ENCODE peak calls at places on chromosomes 6 and 20, in ten cellular contexts. Y is GM03348; R is heart left ventricle; X is adipocyte; Q is GM23338; C is NCI-H524 treated with DMSO at 0.1 percent for 48 hours; F is cerebellum; I is fibroblast of pulmonary artery; W is islet precursor cell; J is stimulated activated naive CD8-positive, alpha-beta T cell treated with anti-CD3 and anti-CD28 coated beads, Interleukin-15, Interleukin-2, amounts not matched to agents 100 U/mL and 50 U/mL, for 24 hours. M is an unnamed sample.
A peak's percentile ranks its signal among the peaks of the same experiment; 100 is the strongest.

GRCh38 chr6:131136021-131136847 is 967 bp downstream of the AKAP7 start:
- DNase-seq in Y (peak; percentile 51), R (no peak), X (peak; percentile 18), Q (no peak), C (no peak), F (peak; percentile 30), I (peak; percentile 65), W (no peak), J (no peak), M (peak; percentile 60)

GRCh38 chr6:105272783-105273182 is 93.0 kb upstream of the POPDC3 start:
- DNase-seq in Y (peak; percentile 12), R (no peak), X (peak; percentile 11), Q (peak; percentile 36), C (no peak), F (no peak), I (peak; percentile 36), W (peak; percentile 63), J (no peak), M (peak; percentile 24)

GRCh38 chr6:149895702-149896310 is 2.1 kb downstream of the RAET1E start:
- DNase-seq in Y (peak; percentile 25), R (peak; percentile 70), X (peak; percentile 18), Q (no peak), C (no peak), F (peak; percentile 30), I (peak; percentile 49), W (no peak), J (peak; percentile 22), M (peak; percentile 58)

GRCh38 chr20:39775110-39775509 is 813.0 kb downstream of the DHX35 start:
- DNase-seq in Y (peak; percentile 60), R (peak; percentile 57), X (peak; percentile 62), Q (no peak), C (no peak), F (no peak), I (peak; percentile 46), W (no peak), J (no peak), M (peak; percentile 62)

GRCh38 chr6:328184-328670 is 35.9 kb downstream of the DUSP22 start:
- DNase-seq in Y (peak; percentile 91), R (peak; percentile 34), X (peak; percentile 90), Q (no peak), C (no peak), F (no peak), I (peak; percentile 90), W (no peak), J (no peak), M (peak; percentile 32)

GRCh38 chr20:63836335-63837133 is 5.5 kb upstream of the ZBTB46 start:
- DNase-seq in Y (no peak), R (no peak), X (no peak), Q (no peak), C (no peak), F (peak; percentile 71), I (no peak), W (peak; percentile 52), J (no peak), M (no peak)

GRCh38 chr6:129510930-129511329 is 199.0 kb downstream of the ARHGAP18 start:
- DNase-seq in Y (no peak), R (no peak), X (no peak), Q (no peak), C (no peak), F (no peak), I (no peak), W (no peak), J (no peak), M (peak; percentile 28)

GRCh38 chr20:41424546-41424945 is 57.9 kb upstream of the EMILIN3 start:
- DNase-seq in Y (no peak), R (no peak), X (peak; percentile 9), Q (no peak), C (no peak), F (no peak), I (no peak), W (peak; percentile 13), J (no peak), M (no peak)

GRCh38 chr6:25147191-25147590 is 132.0 kb upstream of the CARMIL1 start:
- DNase-seq in Y (no peak), R (no peak), X (no peak), Q (no peak), C (no peak), F (no peak), I (no peak), W (no peak), J (no peak), M (no peak)

GRCh38 chr6:15431762-15432495 is 186.1 kb downstream of the JARID2 start:
- DNase-seq in Y (peak; percentile 32), R (no peak), X (peak; percentile 50), Q (no peak), C (no peak), F (no peak), I (peak; percentile 62), W (peak; percentile 85), J (no peak), M (no peak)

GRCh38 chr6:43671801-43672690 is 15.5 kb downstream of the MRPS18A start:
- DNase-seq in Y (no peak), R (no peak), X (no peak), Q (no peak), C (no peak), F (no peak), I (no peak), W (no peak), J (no peak), M (no peak)